ENCODE peak calls at places on chromosome 18, in five cellular contexts. P is IMR-90, A is neuronal stem cell, D is mesenchymal stem cell, L is H9. Y is an unnamed sample.

GRCh38 chr18:60391571-60392226 is 19.1 kb upstream of the MC4R start:
- DNase-seq in P (no peak), A (no peak), D (no peak), L (no peak), Y (no peak)

GRCh38 chr18:50203801-50204604 is 9.1 kb upstream of the MYO5B start:
- DNase-seq in P (peak), A (peak), D (peak), L (peak), Y (peak)

GRCh38 chr18:45828917-45829811 is 3.7 kb downstream of the SIGLEC15 start:
- DNase-seq in P (no peak), A (no peak), D (no peak), L (peak), Y (peak)

GRCh38 chr18:7459851-7460774 is 107.0 kb upstream of the PTPRM start:
- DNase-seq in P (no peak), A (no peak), D (no peak), L (no peak), Y (no peak)

GRCh38 chr18:77108001-77108692 is 24.4 kb downstream of the MBP start:
- DNase-seq in P (peak), A (no peak), D (peak), L (no peak), Y (no peak)

GRCh38 chr18:5630766-5631413 is 87.1 kb upstream of the EPB41L3 start:
- DNase-seq in P (no peak), A (no peak), D (no peak), L (no peak), Y (no peak)

GRCh38 chr18:23227729-23228075 is 92.4 kb downstream of the CABLES1 start:
- DNase-seq in P (no peak), A (no peak), D (no peak), L (no peak), Y (no peak)

GRCh38 chr18:59268722-59269562 is 4.3 kb downstream of the RAX start:
- DNase-seq in P (no peak), A (no peak), D (peak), L (peak), Y (peak)

GRCh38 chr18:34794346-34794745 is 84.2 kb downstream of the DTNA start:
- DNase-seq in P (no peak), A (peak), D (no peak), L (no peak), Y (peak)

GRCh38 chr18:44709297-44710117 is 28.8 kb downstream of the SETBP1 start:
- DNase-seq in P (no peak), A (no peak), D (peak), L (no peak), Y (no peak)

GRCh38 chr18:44896817-44897216 is 216.1 kb downstream of the SETBP1 start:
- DNase-seq in P (no peak), A (no peak), D (no peak), L (no peak), Y (no peak)

GRCh38 chr18:55405655-55406373 is 182.2 kb downstream of the TCF4 start:
- DNase-seq in P (peak), A (no peak), D (peak), L (no peak), Y (peak)

GRCh38 chr18:2979027-2979570 is 33.8 kb downstream of the LPIN2 start:
- DNase-seq in P (peak), A (no peak), D (no peak), L (no peak), Y (no peak)

GRCh38 chr18:25604909-25605247 is 252.9 kb upstream of the ZNF521 start:
- DNase-seq in P (no peak), A (no peak), D (no peak), L (no peak), Y (no peak)

GRCh38 chr18:36623681-36624080 is 205.1 kb downstream of the TPGS2 start:
- DNase-seq in P (peak), A (no peak), D (no peak), L (no peak), Y (no peak)

GRCh38 chr18:26133652-26134051 is at the start of gene PSMA8:
- DNase-seq in P (no peak), A (no peak), D (no peak), L (peak), Y (peak)

GRCh38 chr18:36828630-36829361 is at the start of the genes KIAA1328 and TPGS2:
- DNase-seq in P (peak), A (peak), D (peak), L (peak), Y (peak)

GRCh38 chr18:26617151-26617554 is 68.8 kb upstream of the KCTD1 start:
- DNase-seq in P (peak), A (no peak), D (peak), L (no peak), Y (peak)

DNA sequence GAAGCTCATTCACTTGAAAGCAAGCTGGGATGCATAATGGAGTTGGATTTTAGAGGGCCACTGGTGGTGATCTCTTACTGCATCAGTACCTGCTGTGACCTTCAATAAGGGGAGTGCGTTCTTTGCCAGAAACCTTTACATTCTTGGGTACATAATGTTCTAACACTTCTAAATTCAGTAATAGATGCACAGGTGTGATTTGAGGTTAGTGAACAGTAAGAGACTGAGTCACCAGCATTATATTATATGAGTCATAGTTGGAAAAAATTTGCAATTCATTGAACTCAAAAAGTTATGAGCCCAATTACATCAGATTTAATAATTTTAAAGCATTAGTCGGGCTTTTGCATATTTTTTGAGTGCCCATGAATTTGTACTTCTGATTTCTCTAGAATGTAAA is 803.3 kb downstream of the ADCYAP1 start:
- DNase-seq in P (no peak), A (no peak), D (no peak), L (no peak), Y (no peak)
- H2AK5ac ChIP-seq in P (no peak), A (no peak), D (no peak), L (no peak), Y (no peak)

GRCh38 chr18:31245820-31246219 is 72.1 kb upstream of the DSG1 start:
- DNase-seq in P (no peak), A (no peak), D (no peak), L (no peak), Y (no peak)
- H3K9ac ChIP-seq in P (no peak), A (no peak), D (no peak), L (no peak), Y (no peak)

GRCh38 chr18:10330428-10330827 is 124.0 kb upstream of the APCDD1 start:
- DNase-seq in P (no peak), A (no peak), D (no peak), L (no peak), Y (peak)
- H3K23ac ChIP-seq in P (no peak), A (no peak), D (no peak), L (no peak), Y (no peak)

DNA sequence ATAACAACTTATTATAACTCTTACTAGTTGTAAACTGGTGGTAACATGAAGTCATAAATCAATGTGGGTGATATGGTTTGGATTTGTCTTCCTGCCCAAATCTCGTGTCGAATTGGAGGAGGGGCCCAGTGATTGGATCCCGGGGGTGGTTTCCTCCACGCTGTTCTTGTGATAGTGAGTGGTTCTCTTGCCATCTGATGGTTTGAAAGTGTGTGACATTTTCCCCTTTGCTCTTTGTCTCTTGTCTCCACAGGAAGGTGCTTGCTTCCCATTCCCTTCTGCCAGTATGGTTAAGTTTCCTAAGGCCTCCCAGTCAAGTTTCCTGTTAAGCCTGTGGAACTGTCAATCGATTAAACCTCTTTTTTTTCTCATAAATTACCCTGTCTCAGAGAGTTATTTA is 321.6 kb downstream of the DSEL start:
- DNase-seq in P (no peak), A (no peak), D (no peak), L (peak), Y (peak)
- H2AK5ac ChIP-seq in P (no peak), A (no peak), D (no peak), L (no peak), Y (no peak)

GRCh38 chr18:63286926-63287325 is 32.6 kb downstream of the BCL2 start:
- DNase-seq in P (no peak), A (no peak), D (no peak), L (no peak), Y (no peak)

GRCh38 chr18:63283305-63283704 is 36.3 kb downstream of the BCL2 start:
- DNase-seq in P (no peak), A (no peak), D (no peak), L (no peak), Y (no peak)

GRCh38 chr18:63285332-63285731 is 34.2 kb downstream of the BCL2 start:
- DNase-seq in P (no peak), A (no peak), D (no peak), L (no peak), Y (no peak)

GRCh38 chr18:63284861-63285260 is 34.7 kb downstream of the BCL2 start:
- DNase-seq in P (no peak), A (no peak), D (no peak), L (no peak), Y (no peak)

DNA sequence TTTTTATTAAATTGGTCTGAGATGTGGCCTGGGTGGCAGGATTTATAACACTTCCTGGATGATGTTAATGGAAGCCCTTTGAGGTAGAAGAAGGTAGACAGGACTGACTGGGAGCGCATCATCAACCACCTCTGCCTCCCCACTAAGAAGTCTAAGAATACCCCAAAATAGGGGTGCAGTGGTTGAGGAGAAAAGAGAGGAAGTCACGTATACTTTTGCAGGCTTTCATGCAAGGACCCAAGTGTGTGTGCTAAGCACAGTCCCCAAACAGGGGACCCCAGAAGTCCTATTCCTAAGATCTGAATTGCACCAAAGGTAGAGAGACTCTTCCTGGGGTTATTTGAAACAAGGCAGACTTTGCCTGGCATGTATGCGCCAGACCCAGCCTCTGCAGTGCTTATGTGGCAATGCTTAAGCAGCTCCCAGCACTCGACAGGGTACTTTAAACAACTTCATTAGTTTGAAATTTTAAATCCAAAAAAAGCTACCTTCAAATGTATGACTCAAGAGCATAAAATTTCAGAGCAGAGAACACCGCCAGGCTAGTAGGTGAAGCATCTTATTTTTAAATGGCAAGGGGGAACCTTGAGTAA is 35.3 kb downstream of the BCL2 start:
- DNase-seq in P (no peak), A (no peak), D (no peak), L (no peak), Y (no peak)
- H3K9ac ChIP-seq in P (no peak), A (no peak), D (no peak), L (no peak), Y (no peak)

GRCh38 chr18:9876523-9876866 is 9.3 kb upstream of the TXNDC2 start:
- DNase-seq in P (no peak), A (no peak), D (no peak), L (no peak), Y (no peak)

GRCh38 chr18:9878783-9879242 is 7.0 kb upstream of the TXNDC2 start:
- DNase-seq in P (no peak), A (no peak), D (no peak), L (no peak), Y (no peak)

GRCh38 chr18:9877655-9878014 is 8.1 kb upstream of the TXNDC2 start:
- DNase-seq in P (no peak), A (no peak), D (no peak), L (no peak), Y (no peak)

GRCh38 chr18:9878095-9878494 is 7.7 kb upstream of the TXNDC2 start:
- DNase-seq in P (no peak), A (no peak), D (no peak), L (no peak), Y (no peak)

GRCh38 chr18:9876867-9877654 is 8.7 kb upstream of the TXNDC2 start:
- DNase-seq in P (peak), A (no peak), D (peak), L (no peak), Y (peak)
- H3K23ac ChIP-seq in P (peak), A (no peak), D (no peak), L (no peak), Y (peak)

GRCh38 chr18:48874233-48874632 is 76.5 kb downstream of the SMAD7 start:
- DNase-seq in P (no peak), A (no peak), D (no peak), L (no peak), Y (no peak)

GRCh38 chr18:48875314-48875941 is 75.3 kb downstream of the SMAD7 start:
- DNase-seq in P (no peak), A (no peak), D (no peak), L (no peak), Y (no peak)

GRCh38 chr18:48876590-48876989 is 74.2 kb downstream of the SMAD7 start:
- DNase-seq in P (no peak), A (no peak), D (no peak), L (no peak), Y (no peak)

GRCh38 chr18:48875942-48876511 is 74.7 kb downstream of the SMAD7 start:
- DNase-seq in P (no peak), A (no peak), D (peak), L (peak), Y (peak)

GRCh38 chr18:48874701-48875162 is 76.0 kb downstream of the SMAD7 start:
- DNase-seq in P (no peak), A (no peak), D (no peak), L (no peak), Y (no peak)
- H2AK5ac ChIP-seq in P (peak), A (peak), D (peak), L (no peak), Y (no peak)

GRCh38 chr18:79962311-79962710 is 2.1 kb upstream of the HSBP1L1 start:
- DNase-seq in P (peak), A (no peak), D (no peak), L (no peak), Y (no peak)

GRCh38 chr18:79962835-79963657 is 1.4 kb upstream of the HSBP1L1 start:
- DNase-seq in P (no peak), A (no peak), D (no peak), L (no peak), Y (no peak)

GRCh38 chr18:79965119-79965902 is 868 bp downstream of the HSBP1L1 start:
- DNase-seq in P (peak), A (no peak), D (peak), L (peak), Y (peak)

GRCh38 chr18:79964330-79965118 is at the start of gene HSBP1L1:
- DNase-seq in P (no peak), A (peak), D (peak), L (peak), Y (peak)

DNA sequence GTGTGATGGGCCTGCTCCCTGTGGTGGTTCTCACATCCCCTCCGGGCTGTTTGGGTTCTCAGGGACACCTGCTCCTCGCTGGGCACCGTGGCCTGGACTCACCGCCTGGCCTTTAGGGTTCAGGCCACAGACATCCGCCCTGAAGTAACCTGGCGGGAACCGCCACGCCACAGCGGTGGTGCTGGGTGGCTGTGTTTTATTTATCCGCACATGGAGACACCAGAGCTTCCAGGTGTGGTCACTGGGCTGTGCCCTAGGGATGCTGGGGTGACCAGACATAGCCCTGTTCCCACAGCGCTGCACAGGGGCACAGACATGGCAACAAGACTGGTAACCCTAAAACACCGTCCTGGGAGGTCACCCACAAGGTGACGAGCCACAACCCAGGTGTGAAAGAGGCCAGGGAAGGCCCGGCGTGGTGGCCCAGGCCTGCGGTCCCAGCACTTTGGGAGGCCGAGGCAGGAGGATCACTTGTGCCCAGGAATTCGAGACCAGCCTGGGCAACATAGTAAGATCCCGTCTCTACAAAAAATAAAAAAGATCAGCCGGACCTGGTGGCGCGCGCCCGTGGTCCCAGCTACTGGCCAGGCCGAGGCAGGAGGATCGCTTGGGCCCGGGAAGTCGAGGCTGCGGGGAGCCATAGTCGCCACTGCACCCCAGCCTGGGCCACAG is 649 bp upstream of the HSBP1L1 start:
- DNase-seq in P (no peak), A (no peak), D (no peak), L (no peak), Y (no peak)
- H3K9ac ChIP-seq in P (no peak), A (peak), D (peak), L (no peak), Y (no peak)

DNA sequence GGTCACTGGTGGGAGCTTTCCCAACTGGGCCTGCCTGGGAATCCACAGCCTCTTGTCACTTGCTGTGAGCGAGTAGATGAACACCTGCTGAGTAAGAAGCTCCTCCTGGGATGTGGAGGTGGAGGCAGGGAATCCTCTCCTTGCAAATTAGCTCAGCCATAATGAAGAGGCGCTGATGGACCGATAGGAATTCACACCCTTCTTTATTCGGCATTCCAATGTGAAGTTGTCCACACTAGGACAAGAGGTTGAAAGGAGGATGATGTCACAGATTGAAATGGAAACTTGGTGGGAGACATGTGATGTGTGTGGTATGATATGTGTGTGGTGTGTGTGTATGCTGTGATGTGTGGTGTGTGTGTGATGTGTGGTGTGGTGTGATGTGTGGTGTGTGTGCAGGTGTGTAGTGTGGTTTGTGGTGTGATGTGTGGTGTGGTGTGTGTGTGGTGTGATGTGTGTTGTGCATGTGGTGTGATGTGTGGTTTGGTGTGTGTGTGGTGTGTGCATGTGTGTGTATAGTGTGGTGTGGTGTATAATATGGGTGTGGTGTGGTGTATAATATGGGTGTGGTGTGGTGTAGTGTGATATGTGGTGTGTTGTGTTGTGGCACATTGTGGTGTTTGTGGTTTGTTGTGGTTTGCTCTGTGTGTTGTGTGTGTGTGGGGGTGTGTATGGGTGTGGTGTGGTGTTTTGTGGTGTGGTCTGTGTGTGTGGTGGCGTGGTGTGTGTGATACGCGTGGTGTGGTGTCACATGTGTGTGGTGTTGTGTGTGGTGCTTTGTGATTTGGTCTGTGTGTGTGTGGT is 216.4 kb downstream of the BCL2 start:
- DNase-seq in P (no peak), A (no peak), D (no peak), L (no peak), Y (peak)
- H3K23ac ChIP-seq in P (no peak), A (peak), D (peak), L (no peak), Y (no peak)